ENCODE peak calls at places on chromosomes 2 and 18, in seven cellular contexts. U is skeletal muscle cell; N is left cardiac atrium; V is stimulated activated CD8-positive, alpha-beta memory T cell treated with anti-CD3 and anti-CD28 coated beads, Interleukin-4, amount 100 ng/mL, for 1 hour; S is hippocampal formation; H is NCI-H774; Q is activated T-helper 1 cell treated with anti-CD3 and anti-CD28 coated beads, Interleukin-2, amount 50 U/mL, for 16 hours. L is an unnamed sample.

GRCh38 chr2:206610451-206610850 is 31.8 kb upstream of the FAM237A start:
- DNase-seq in U (no peak), N (no peak), V (no peak), S (no peak), H (no peak), Q (no peak), L (no peak)

GRCh38 chr2:99878951-99879350 is 263.4 kb downstream of the AFF3 start:
- DNase-seq in U (no peak), N (no peak), V (no peak), S (no peak), H (no peak), Q (no peak), L (no peak)

GRCh38 chr18:10557085-10557677 is 31.4 kb downstream of the NAPG start:
- DNase-seq in U (no peak), N (no peak), V (no peak), S (no peak), H (no peak), Q (no peak), L (no peak)

GRCh38 chr2:169131587-169132512 is 62.5 kb downstream of the DHRS9 start:
- DNase-seq in U (no peak), N (no peak), V (no peak), S (no peak), H (peak; percentile 20), Q (no peak), L (no peak)

GRCh38 chr18:13635046-13635445 is 91.3 kb downstream of the FAM210A start:
- DNase-seq in U (no peak), N (peak; percentile 59), V (no peak), S (no peak), H (no peak), Q (no peak), L (no peak)

GRCh38 chr18:8705280-8705940 is at the start of gene MTCL1:
- DNase-seq in U (no peak), N (no peak), V (no peak), S (peak; percentile 56), H (peak; percentile 77), Q (no peak), L (no peak)

GRCh38 chr2:151774506-151774905 is 40.2 kb upstream of the NEB start:
- DNase-seq in U (no peak), N (no peak), V (no peak), S (no peak), H (no peak), Q (no peak), L (no peak)

GRCh38 chr2:76953733-76954347 is 568.3 kb downstream of the LRRTM4 start:
- DNase-seq in U (peak; percentile 1), N (no peak), V (no peak), S (no peak), H (peak; percentile 27), Q (no peak), L (no peak)

GRCh38 chr18:26322892-26323653 is 96.8 kb downstream of the TAF4B start:
- DNase-seq in U (peak; percentile 25), N (no peak), V (no peak), S (no peak), H (no peak), Q (no peak), L (no peak)

L was measured in lower leg skin.